ENCODE peak calls at places on chromosome 16, in seven cellular contexts. C is psoas muscle, T is keratinocyte, Q is pancreas, W is aorta, E is adipocyte, K is uterus. N is an unnamed sample. For H3K36me3, the result is how much of the 10 kb centered on the place peaks cover.

GRCh38 chr16:16064874-16065384 is 115.5 kb downstream of the ABCC1 start:
- DNase-seq in E (no peak), Q (no peak), T (no peak), W (no peak), K (no peak), C (no peak), N (no peak)

GRCh38 chr16:17775061-17775460 is 304.3 kb upstream of the XYLT1 start:
- DNase-seq in T (no peak), K (no peak), W (no peak), E (no peak), C (no peak), Q (no peak), N (no peak)

GRCh38 chr16:22903716-22904115 is 89.8 kb downstream of the HS3ST2 start:
- DNase-seq in C (no peak), T (no peak), Q (no peak), E (no peak), K (no peak), W (no peak), N (no peak)

GRCh38 chr16:1299012-1299867 is 10.2 kb upstream of the UBE2I start:
- DNase-seq in W (no peak), T (no peak), C (no peak), Q (peak), E (no peak), K (no peak), N (no peak)

GRCh38 chr16:85936761-85937343 is 37.9 kb downstream of the IRF8 start:
- DNase-seq in E (no peak), Q (no peak), W (no peak), C (peak), T (no peak), K (no peak), N (no peak)

GRCh38 chr16:8183186-8184099 is 406.9 kb downstream of the TMEM114 start:
- DNase-seq in E (no peak), Q (no peak), K (no peak), T (no peak), W (no peak), C (no peak), N (no peak)

GRCh38 chr16:29926675-29927522 is 873 bp upstream of the KCTD13 start:
- DNase-seq in E (peak), Q (peak), T (no peak), C (no peak), K (peak), W (peak), N (peak)

GRCh38 chr16:87331241-87331801 is 14.1 kb upstream of the C16orf95 start:
- DNase-seq in K (no peak), T (no peak), W (peak), E (no peak), Q (peak), C (peak), N (no peak)

GRCh38 chr16:3171181-3171854 is 16.7 kb upstream of the OR1F1 start:
- DNase-seq in Q (no peak), T (no peak), C (no peak), K (no peak), E (no peak), W (peak), N (peak)

GRCh38 chr16:81405702-81406113 is 38.9 kb upstream of the CMIP start:
- DNase-seq in W (peak), E (peak), Q (no peak), T (peak), C (no peak), K (no peak), N (peak)

GRCh38 chr16:51359141-51359960 is 208.3 kb upstream of the SALL1 start:
- DNase-seq in W (no peak), E (no peak), Q (peak), C (peak), T (no peak), K (peak), N (no peak)

GRCh38 chr16:61233718-61234117 is 802.5 kb downstream of the CDH8 start:
- DNase-seq in K (no peak), W (no peak), E (no peak), Q (no peak), C (no peak), T (no peak), N (no peak)

GRCh38 chr16:16917201-16917600 is 538.3 kb downstream of the NPIPA7 start:
- DNase-seq in E (no peak), Q (no peak), K (no peak), C (no peak), W (no peak), T (no peak), N (no peak)

GRCh38 chr16:69941251-69942098 is 9.7 kb upstream of the CLEC18A start:
- DNase-seq in T (no peak), W (peak), K (no peak), E (no peak), C (peak), Q (no peak), N (no peak)

GRCh38 chr16:8182761-8183160 is 407.6 kb downstream of the TMEM114 start:
- DNase-seq in K (no peak), Q (no peak), W (no peak), E (no peak), C (no peak), T (no peak), N (no peak)

GRCh38 chr16:66194866-66195265 is 171.6 kb upstream of the CDH5 start:
- DNase-seq in K (no peak), Q (no peak), E (no peak), C (no peak), W (no peak), T (no peak), N (no peak)

GRCh38 chr16:62955033-62955349 is 918.8 kb upstream of the CDH8 start:
- DNase-seq in T (no peak), C (no peak), K (no peak), Q (no peak), E (no peak), W (no peak), N (no peak)

GRCh38 chr16:1826691-1827573 is at the start of the genes FAHD1 and HAGH:
- DNase-seq in K (peak), C (peak), W (peak), Q (peak), E (peak), T (no peak), N (peak)

GRCh38 chr16:88376053-88376834 is 6.5 kb upstream of the ZNF469 start:
- DNase-seq in K (no peak), W (peak), E (no peak), T (no peak), Q (peak), C (peak), N (no peak)

GRCh38 chr16:152141-153128 is at the start of gene HBZ:
- DNase-seq in T (no peak), E (no peak), W (peak), K (no peak), Q (no peak), C (no peak), N (no peak)

GRCh38 chr16:526181-527014 is 1.1 kb upstream of the CAPN15 start:
- DNase-seq in K (no peak), T (no peak), C (no peak), Q (peak), E (peak), W (no peak), N (peak)

GRCh38 chr16:10504404-10504885 is 76.0 kb downstream of the EMP2 start:
- DNase-seq in C (no peak), K (no peak), E (no peak), W (no peak), Q (no peak), T (no peak), N (no peak)

GRCh38 chr16:87411375-87412271 is 19.5 kb downstream of the MAP1LC3B start:
- DNase-seq in Q (no peak), C (no peak), T (no peak), E (no peak), K (no peak), W (no peak), N (no peak)

GRCh38 chr16:405548-406506 is 4.1 kb downstream of the DECR2 start:
- DNase-seq in W (no peak), E (no peak), C (no peak), Q (no peak), T (no peak), K (no peak), N (no peak)

GRCh38 chr16:85931596-85932402 is 32.8 kb downstream of the IRF8 start:
- DNase-seq in K (no peak), E (no peak), C (no peak), Q (no peak), T (no peak), W (no peak), N (no peak)

DNA sequence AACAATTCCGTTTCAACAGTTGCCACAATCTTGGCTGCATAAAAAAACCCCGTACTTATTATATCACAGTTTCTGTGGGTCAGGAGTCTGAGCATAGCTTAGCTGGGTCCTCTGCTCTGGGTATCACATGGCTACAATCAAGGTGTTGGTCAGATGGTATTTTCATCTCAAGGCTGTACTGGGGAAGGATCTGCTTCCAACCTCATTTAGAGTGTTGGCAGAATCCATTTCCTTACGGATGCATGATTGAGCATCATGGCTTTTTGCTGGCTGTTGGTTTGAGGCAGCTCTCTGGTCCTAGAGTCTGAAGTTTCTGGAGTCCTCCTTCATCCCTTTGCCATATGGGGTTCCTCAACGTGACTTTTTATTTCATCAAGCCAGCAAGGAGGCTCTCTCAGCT is 177.0 kb downstream of the HAPSTR1 start:
- DNase-seq in K (no peak), W (no peak), E (no peak), T (no peak), Q (no peak), C (no peak), N (no peak)
- H3K36me3 ChIP-seq in K (under half), W (under half), E (under half), T (under half), Q (under half), C (under half), N (under half)

DNA sequence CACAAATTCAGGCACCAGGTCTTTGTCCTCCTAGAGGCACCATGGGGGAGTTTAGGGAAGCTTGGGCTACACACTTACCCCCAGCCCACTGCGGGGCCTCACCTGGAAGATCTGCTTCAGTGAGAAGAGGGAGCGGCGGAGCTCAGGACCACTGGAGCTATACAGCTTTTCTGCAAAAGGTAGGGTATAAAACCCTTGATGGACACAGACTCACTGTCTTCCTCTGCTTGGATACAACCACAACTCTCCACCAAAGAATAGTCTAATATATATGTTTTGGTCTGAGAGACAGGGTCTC is 9.1 kb downstream of the FHOD1 start:
- DNase-seq in W (peak), K (no peak), Q (no peak), E (no peak), C (no peak), T (no peak), N (no peak)
- H3K36me3 ChIP-seq in W (under half), K (under half), Q (under half), E (half or more), C (under half), T (under half), N (under half)

GRCh38 chr16:78519896-78520295 is 420.4 kb downstream of the WWOX start:
- DNase-seq in C (no peak), Q (no peak), K (peak), W (no peak), E (no peak), T (no peak), N (no peak)

GRCh38 chr16:78524066-78524595 is 424.7 kb downstream of the WWOX start:
- DNase-seq in K (no peak), E (no peak), T (no peak), Q (no peak), W (no peak), C (no peak), N (peak)

GRCh38 chr16:78522327-78522726 is 422.9 kb downstream of the WWOX start:
- DNase-seq in Q (no peak), C (no peak), E (no peak), K (no peak), W (no peak), T (no peak), N (no peak)

GRCh38 chr16:78520470-78520869 is 421.0 kb downstream of the WWOX start:
- DNase-seq in E (no peak), C (no peak), T (no peak), W (no peak), Q (no peak), K (peak), N (no peak)

GRCh38 chr16:78523212-78523995 is 423.9 kb downstream of the WWOX start:
- DNase-seq in T (no peak), K (no peak), Q (no peak), C (no peak), E (no peak), W (no peak), N (no peak)
- H3K36me3 ChIP-seq in T (under half), K (under half), Q (under half), C (under half), E (under half), W (under half), N (under half)

DNA sequence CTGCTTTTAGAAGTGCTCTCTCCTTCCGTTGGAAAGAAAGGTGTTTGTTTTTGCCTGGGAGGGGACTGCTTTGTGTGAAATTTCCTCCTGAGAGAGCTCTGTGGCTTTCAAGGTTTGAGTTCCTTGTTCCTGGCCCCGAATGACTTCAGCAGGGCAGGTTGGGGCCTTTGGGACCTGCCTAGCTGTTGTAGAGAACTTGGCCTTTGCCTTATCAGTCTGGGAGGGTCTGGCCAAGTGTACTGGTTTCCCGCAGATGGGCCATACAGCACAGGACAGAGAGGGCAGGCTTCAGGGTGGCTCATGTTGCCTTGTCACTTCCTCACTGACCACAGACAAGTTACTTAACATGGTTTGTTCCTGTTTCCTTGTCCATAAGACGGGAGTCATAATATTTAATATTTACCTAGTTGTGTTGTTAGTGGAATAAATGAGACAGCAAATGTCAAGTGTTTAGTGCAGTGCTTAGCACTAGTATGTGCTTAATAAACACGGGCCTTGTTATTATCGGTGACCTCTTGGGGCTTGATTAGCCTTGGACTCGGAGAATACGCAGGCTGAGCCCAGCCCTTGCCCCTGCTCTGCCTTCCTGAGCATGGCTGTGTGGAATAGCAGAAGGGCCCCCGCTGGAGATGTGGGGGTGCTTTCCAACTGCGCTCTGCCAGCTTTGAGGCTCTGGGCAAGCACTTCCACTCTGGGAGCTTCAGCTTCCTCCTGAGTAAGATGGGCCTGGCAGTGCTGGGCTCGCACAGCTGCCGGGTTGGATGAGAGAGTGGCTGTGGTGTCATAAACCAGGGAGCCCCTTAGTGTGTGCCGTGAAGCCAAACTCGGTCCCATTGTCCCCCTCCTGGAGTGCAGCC is 6.6 kb downstream of the PRSS8 start:
- DNase-seq in K (no peak), Q (peak), W (no peak), C (no peak), T (no peak), E (no peak), N (peak)
- H3K36me3 ChIP-seq in K (under half), Q (under half), W (under half), C (under half), T (under half), E (under half), N (under half)

GRCh38 chr16:64428463-64428862 is 693.4 kb downstream of the CDH11 start:
- DNase-seq in T (no peak), K (no peak), Q (no peak), E (peak), W (no peak), C (no peak), N (peak)
- H3K36me3 ChIP-seq in T (under half), K (under half), Q (under half), E (under half), W (under half), C (under half), N (under half)

GRCh38 chr16:89530401-89531381 is 22.5 kb downstream of the SPG7 start:
- DNase-seq in W (no peak), K (no peak), Q (no peak), T (no peak), E (no peak), C (no peak), N (no peak)
- H3K36me3 ChIP-seq in W (under half), K (under half), Q (half or more), T (under half), E (half or more), C (under half), N (under half)